ENCODE peak calls at places on chromosomes 16 and 17, in five cellular contexts. X, I, T, E and H are unnamed samples.

GRCh38 chr17:47257651-47258339 is 4.2 kb downstream of the ITGB3 start:
- DNase-seq in T (no peak), I (peak; percentile 47), X (no peak), E (peak; percentile 72), H (no peak)

GRCh38 chr17:77494664-77495435 is 354.1 kb downstream of the SEC14L1 start:
- DNase-seq in T (peak; percentile 77), X (peak; percentile 92), I (peak; percentile 84), E (peak; percentile 68), H (peak; percentile 90)

GRCh38 chr17:47239663-47240374 is 13.8 kb upstream of the ITGB3 start:
- DNase-seq in I (peak; percentile 80), T (peak; percentile 73), E (peak; percentile 98), X (peak; percentile 50), H (peak; percentile 86)

GRCh38 chr16:11151156-11151904 is 104.7 kb downstream of the SOCS1 start:
- DNase-seq in I (no peak), E (no peak), X (no peak), T (no peak), H (no peak)

GRCh38 chr17:32100971-32101631 is 41.2 kb upstream of the RHOT1 start:
- DNase-seq in E (no peak), X (no peak), T (no peak), I (no peak), H (no peak)

GRCh38 chr16:31008154-31008950 is 2.1 kb downstream of the STX1B start:
- DNase-seq in X (no peak), T (no peak), I (no peak), E (peak; percentile 91), H (no peak)

GRCh38 chr16:82358161-82358560 is 188.1 kb upstream of the MPHOSPH6 start:
- DNase-seq in I (no peak), E (no peak), X (no peak), T (no peak), H (no peak)

GRCh38 chr17:28755486-28755885 is 11.7 kb downstream of the TRAF4 start:
- DNase-seq in X (no peak), T (no peak), E (no peak), I (no peak), H (no peak)

GRCh38 chr17:42179911-42180410 is 981 bp downstream of the KCNH4 start:
- DNase-seq in X (no peak), T (peak; percentile 25), E (peak; percentile 30), I (no peak), H (peak; percentile 68)

GRCh38 chr17:79944251-79944812 is 91.3 kb downstream of the TBC1D16 start:
- DNase-seq in E (no peak), X (no peak), T (peak; percentile 12), I (no peak), H (peak; percentile 6)

GRCh38 chr17:56676807-56677206 is 83.3 kb downstream of the NOG start:
- DNase-seq in I (no peak), E (no peak), T (no peak), X (no peak), H (no peak)

GRCh38 chr17:31660684-31661083 is 198.4 kb downstream of the COPRS start:
- DNase-seq in I (no peak), T (no peak), E (no peak), X (no peak), H (no peak)

GRCh38 chr17:63841350-63842172 is 924 bp downstream of the SMARCD2 start:
- DNase-seq in X (no peak), T (peak; percentile 79), E (peak; percentile 34), I (peak; percentile 64), H (peak; percentile 64)

GRCh38 chr17:35373532-35373983 is at the start of gene SLFN11:
- DNase-seq in X (peak; percentile 63), E (peak; percentile 97), I (peak; percentile 89), T (peak; percentile 88), H (peak; percentile 86)

GRCh38 chr17:56230660-56231059 is 77.4 kb downstream of the ANKFN1 start:
- DNase-seq in T (no peak), X (no peak), I (no peak), E (no peak), H (no peak)

GRCh38 chr16:31216552-31217530 is at the start of gene PYDC1:
- DNase-seq in X (no peak), T (no peak), I (no peak), E (no peak), H (no peak)

GRCh38 chr16:17469011-17469741 is 1.6 kb downstream of the XYLT1 start:
- DNase-seq in I (no peak), E (peak; percentile 80), X (no peak), T (no peak), H (no peak)

GRCh38 chr17:15351925-15352324 is 10.5 kb upstream of the TEKT3 start:
- DNase-seq in I (peak; percentile 73), X (peak; percentile 86), T (no peak), E (peak; percentile 88), H (peak; percentile 31)

GRCh38 chr17:51298508-51299371 is 38.4 kb downstream of the UTP18 start:
- DNase-seq in T (no peak), E (peak; percentile 54), X (peak; percentile 51), I (no peak), H (no peak)

GRCh38 chr16:62913333-62913732 is 877.1 kb upstream of the CDH8 start:
- DNase-seq in T (no peak), I (no peak), X (no peak), E (no peak), H (no peak)

DNA sequence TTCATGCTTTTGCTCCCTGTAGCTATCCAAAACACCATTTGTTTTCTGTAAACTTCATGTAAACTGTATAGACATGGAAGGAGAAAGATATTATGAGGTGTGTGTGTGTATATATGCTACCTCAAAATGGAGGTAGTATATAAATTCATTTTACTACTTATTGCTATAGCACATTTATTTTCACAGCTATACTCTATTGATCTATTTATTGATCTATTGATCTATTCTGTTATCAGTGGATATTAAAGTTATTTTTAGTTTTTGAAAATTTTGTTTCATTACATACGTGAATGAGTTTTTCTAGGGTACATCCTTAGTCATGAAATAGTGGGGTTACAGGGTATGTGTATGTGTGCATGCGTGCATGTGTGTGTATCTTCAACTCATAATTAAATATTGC is 15.5 kb downstream of the ZNRF1 start:
- DNase-seq in T (no peak), E (no peak), I (no peak), X (no peak), H (no peak)
- H3K4me1 ChIP-seq in T (peaks cover 73% of the 10 kb centered on the region), E (peaks cover 16% of the 10 kb centered on the region), I (no peaks in the 10 kb centered on the region), X (peaks cover 55% of the 10 kb centered on the region), H (peaks cover 33% of the 10 kb centered on the region)

GRCh38 chr16:3305109-3306068 is at the start of the genes TIGD7 and ZNF75A:
- DNase-seq in E (peak; percentile 88), X (peak; percentile 79), I (peak; percentile 71), T (peak; percentile 88), H (peak; percentile 94)

GRCh38 chr16:3306078-3306477 is 781 bp downstream of the ZNF75A start:
- DNase-seq in E (no peak), I (no peak), T (no peak), X (no peak), H (no peak)

GRCh38 chr16:3304370-3304769 is 860 bp downstream of the TIGD7 start:
- DNase-seq in X (no peak), E (peak; percentile 14), T (no peak), I (no peak), H (no peak)
- H3K4me3 ChIP-seq in X (peak overlapping the region; percentile 58), E (peak overlapping the region; percentile 78), T (peak overlapping the region; percentile 95), I (peak overlapping the region; percentile 59), H (peak overlapping the region; percentile 77)

DNA sequence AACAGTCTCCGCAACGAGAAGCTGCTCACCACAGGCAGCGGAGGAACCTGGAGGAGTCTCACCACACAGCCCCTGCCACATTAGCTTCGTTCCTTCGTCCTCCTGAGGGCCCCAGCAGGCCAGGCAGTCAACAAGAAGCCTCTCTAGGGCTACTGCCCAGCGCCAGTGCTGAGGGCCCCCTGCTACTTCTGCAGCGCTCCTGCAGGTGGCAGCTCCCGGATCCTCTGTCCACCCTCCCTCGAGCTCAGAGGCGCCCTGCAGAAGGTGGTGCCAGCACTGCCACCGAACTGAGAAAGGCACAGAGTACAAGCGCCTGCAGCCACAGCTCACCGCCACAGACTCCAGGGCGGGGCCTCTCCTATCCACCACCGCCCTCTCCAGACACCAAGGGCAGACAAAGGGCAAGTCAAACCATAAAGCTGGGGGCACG is 27.3 kb downstream of the KDM8 start:
- DNase-seq in X (no peak), E (no peak), T (no peak), I (no peak), H (no peak)
- TF ChIP-seq CTCF in X (no peak), E (no peak), T (no peak), I (no peak), H (no peak)

GRCh38 chr16:53089434-53090270 is 34.9 kb downstream of the CHD9 start:
- DNase-seq in E (no peak), I (peak; percentile 66), X (no peak), T (no peak), H (no peak)

GRCh38 chr16:53093162-53093744 is 38.5 kb downstream of the CHD9 start:
- DNase-seq in E (no peak), I (no peak), T (no peak), X (no peak), H (no peak)

GRCh38 chr16:53090271-53090590 is 35.4 kb downstream of the CHD9 start:
- DNase-seq in T (no peak), X (no peak), E (no peak), I (no peak), H (no peak)

GRCh38 chr16:53091508-53092211 is 36.9 kb downstream of the CHD9 start:
- DNase-seq in I (peak; percentile 77), T (peak; percentile 67), E (peak; percentile 92), X (no peak), H (peak; percentile 72)

GRCh38 chr16:53090591-53091507 is 36.1 kb downstream of the CHD9 start:
- DNase-seq in X (no peak), T (peak; percentile 93), I (peak; percentile 98), E (peak; percentile 98), H (peak; percentile 87)
- H3K4me1 ChIP-seq in X (peaks cover 50% of the 10 kb centered on the region), T (peaks cover 82% of the 10 kb centered on the region), I (peaks cover 8% of the 10 kb centered on the region), E (peaks cover 18% of the 10 kb centered on the region), H (peaks cover 33% of the 10 kb centered on the region)

GRCh38 chr17:58161566-58161965 is 5.2 kb upstream of the OR4D2 start:
- DNase-seq in I (no peak), X (no peak), T (no peak), E (no peak), H (no peak)

GRCh38 chr17:58153046-58153445 is 4.9 kb downstream of the OR4D1 start:
- DNase-seq in X (no peak), T (no peak), E (no peak), I (no peak), H (no peak)

GRCh38 chr17:58158181-58158580 is 8.6 kb upstream of the OR4D2 start:
- DNase-seq in X (no peak), E (no peak), T (no peak), I (no peak), H (no peak)

GRCh38 chr17:58156839-58157803 is 8.9 kb downstream of the OR4D1 start:
- DNase-seq in I (no peak), X (peak; percentile 56), T (peak; percentile 21), E (no peak), H (peak; percentile 69)
- H3K4me3 ChIP-seq in I (no peak overlapping the region), X (peak overlapping the region; percentile 51), T (peak overlapping the region; percentile 68), E (peak overlapping the region; percentile 29), H (peak overlapping the region; percentile 66)

GRCh38 chr16:68116256-68116853 is 31.2 kb downstream of the NFATC3 start:
- DNase-seq in E (peak; percentile 51), X (peak; percentile 29), I (no peak), T (no peak), H (no peak)
- TF ChIP-seq CTCF in E (peak; percentile 46), X (peak; percentile 47), I (peak; percentile 29), T (peak; percentile 55), H (peak; percentile 37)

GRCh38 chr17:44000871-44001460 is 3.5 kb upstream of the NAGS start:
- DNase-seq in T (no peak), E (no peak), I (no peak), X (no peak), H (no peak)
- H3K4me1 ChIP-seq in T (peaks cover 17% of the 10 kb centered on the region), E (peaks cover 5% of the 10 kb centered on the region), I (no peaks in the 10 kb centered on the region), X (peaks cover 7% of the 10 kb centered on the region), H (peaks cover 10% of the 10 kb centered on the region)

GRCh38 chr17:38672788-38673713 is 1.7 kb downstream of the EPOP start:
- DNase-seq in E (no peak), X (no peak), I (no peak), T (no peak), H (no peak)
- H3K4me3 ChIP-seq in E (no peak overlapping the region), X (peak overlapping the region; percentile 75), I (no peak overlapping the region), T (peak overlapping the region; percentile 76), H (peak overlapping the region; percentile 65)